ENCODE peak calls at places on chromosomes 5 and 9, in seven cellular contexts. T, C, Y, W, A, K and D are unnamed samples.

GRCh38 chr9:32708480-32709150 is 73.1 kb upstream of the TAF1L start:
- DNase-seq in T (no peak), C (no peak), Y (no peak), W (no peak), A (no peak), K (no peak), D (no peak)

GRCh38 chr9:78505546-78505945 is 208.6 kb downstream of the PSAT1 start:
- DNase-seq in T (no peak), C (no peak), Y (no peak), W (no peak), A (no peak), K (no peak), D (no peak)

GRCh38 chr9:125997510-125997823 is 250.3 kb downstream of the PBX3 start:
- DNase-seq in T (no peak), C (no peak), Y (peak; percentile 68), W (no peak), A (no peak), K (no peak), D (no peak)

GRCh38 chr9:133238272-133238850 is 29.3 kb upstream of the OBP2B start:
- DNase-seq in T (no peak), C (peak; percentile 70), Y (peak; percentile 94), W (peak; percentile 97), A (peak; percentile 57), K (peak; percentile 26), D (no peak)

GRCh38 chr5:1401681-1402096 is 43.6 kb downstream of the SLC6A3 start:
- DNase-seq in T (no peak), C (no peak), Y (no peak), W (peak; percentile 41), A (no peak), K (no peak), D (no peak)

GRCh38 chr5:18975624-18976023 is 1012.4 kb downstream of the CDH18 start:
- DNase-seq in T (no peak), C (no peak), Y (no peak), W (no peak), A (no peak), K (no peak), D (no peak)

GRCh38 chr9:38022995-38023394 is 46.0 kb downstream of the SHB start:
- DNase-seq in T (no peak), C (no peak), Y (no peak), W (no peak), A (no peak), K (no peak), D (no peak)

GRCh38 chr9:34547960-34548603 is 25.3 kb upstream of the ENHO start:
- DNase-seq in T (no peak), C (peak; percentile 62), Y (peak; percentile 81), W (peak; percentile 87), A (peak; percentile 72), K (peak; percentile 54), D (peak; percentile 10)

GRCh38 chr9:124698265-124698664 is 72.8 kb downstream of the NR6A1 start:
- DNase-seq in T (no peak), C (no peak), Y (no peak), W (no peak), A (no peak), K (no peak), D (no peak)

GRCh38 chr5:139658928-139659667 is 10.9 kb downstream of the CXXC5 start:
- DNase-seq in T (no peak), C (no peak), Y (peak; percentile 58), W (no peak), A (no peak), K (no peak), D (no peak)

GRCh38 chr5:103450333-103451061 is 112.1 kb downstream of the NUDT12 start:
- DNase-seq in T (no peak), C (no peak), Y (no peak), W (no peak), A (no peak), K (no peak), D (no peak)

GRCh38 chr9:69748304-69748703 is 11.5 kb downstream of the PTAR1 start:
- DNase-seq in T (no peak), C (no peak), Y (no peak), W (no peak), A (no peak), K (no peak), D (no peak)